ENCODE peak calls at places on chromosomes 16 and 17, in six cellular contexts. F is A549, C is WTC11, A is K562, Y is endothelial cell of umbilical vein, O is HepG2. D is an unnamed sample.

GRCh38 chr16:15498427-15499175 is 64.2 kb downstream of the BMERB1 start:
- DNase-seq in F (no peak), C (no peak), A (no peak), Y (no peak), O (no peak), D (no peak)

GRCh38 chr17:78892062-78892456 is 10.9 kb downstream of the CEP295NL start:
- DNase-seq in F (no peak), C (no peak), A (no peak), Y (no peak), O (no peak), D (no peak)

GRCh38 chr17:16052486-16052885 is 52.9 kb downstream of the TTC19 start:
- DNase-seq in F (no peak), C (no peak), A (no peak), Y (no peak), O (no peak), D (no peak)

GRCh38 chr17:81448960-81449359 is 53.7 kb downstream of the BAHCC1 start:
- DNase-seq in F (no peak), C (no peak), A (no peak), Y (no peak), O (no peak), D (no peak)

GRCh38 chr16:84836234-84836647 is 16.5 kb downstream of the CRISPLD2 start:
- DNase-seq in F (no peak), C (peak; percentile 60), A (no peak), Y (no peak), O (no peak), D (peak; percentile 72)

GRCh38 chr16:2821483-2822157 is 4.6 kb downstream of the PRSS21 start:
- DNase-seq in F (no peak), C (no peak), A (no peak), Y (no peak), O (no peak), D (no peak)

GRCh38 chr17:27529230-27529796 is 73.1 kb downstream of the KSR1 start:
- DNase-seq in F (no peak), C (no peak), A (peak; percentile 37), Y (peak; percentile 33), O (no peak), D (no peak)

GRCh38 chr16:88611220-88611821 is 27.1 kb upstream of the IL17C start:
- DNase-seq in F (no peak), C (peak; percentile 68), A (no peak), Y (no peak), O (no peak), D (peak; percentile 76)

GRCh38 chr16:56800355-56800754 is 64.7 kb upstream of the SLC12A3 start:
- DNase-seq in F (no peak), C (no peak), A (no peak), Y (no peak), O (peak; percentile 80), D (no peak)

GRCh38 chr16:19168173-19169080 is at the start of gene SYT17:
- DNase-seq in F (peak; percentile 35), C (peak; percentile 35), A (no peak), Y (no peak), O (no peak), D (peak; percentile 66)

GRCh38 chr16:1839554-1839953 is 12.5 kb downstream of the FAHD1 start:
- DNase-seq in F (no peak), C (no peak), A (no peak), Y (no peak), O (no peak), D (no peak)

GRCh38 chr17:40608061-40608581 is 39.5 kb downstream of the SMARCE1 start:
- DNase-seq in F (no peak), C (no peak), A (no peak), Y (no peak), O (no peak), D (no peak)

GRCh38 chr16:56950881-56951771 is 10.6 kb upstream of the CETP start:
- DNase-seq in F (peak; percentile 60), C (peak; percentile 72), A (peak; percentile 45), Y (peak; percentile 59), O (peak; percentile 61), D (no peak)

GRCh38 chr16:2187212-2187611 is 9.2 kb downstream of the CASKIN1 start:
- DNase-seq in F (no peak), C (no peak), A (peak; percentile 36), Y (no peak), O (no peak), D (no peak)

GRCh38 chr16:19213885-19214284 is 45.8 kb downstream of the SYT17 start:
- DNase-seq in F (no peak), C (no peak), A (no peak), Y (no peak), O (peak; percentile 47), D (no peak)

GRCh38 chr17:78532922-78533640 is 44.1 kb downstream of the DNAH17 start:
- DNase-seq in F (peak; percentile 90), C (no peak), A (no peak), Y (peak; percentile 11), O (no peak), D (no peak)

GRCh38 chr16:68732068-68732680 is 4.9 kb upstream of the CDH1 start:
- DNase-seq in F (peak; percentile 64), C (peak; percentile 58), A (peak; percentile 86), Y (no peak), O (peak; percentile 62), D (no peak)

GRCh38 chr17:43456661-43457361 is 27.0 kb upstream of the DHX8 start:
- DNase-seq in F (no peak), C (no peak), A (no peak), Y (peak; percentile 42), O (peak; percentile 100), D (no peak)

GRCh38 chr17:71802663-71803062 is 318.2 kb upstream of the SOX9 start:
- DNase-seq in F (no peak), C (no peak), A (no peak), Y (no peak), O (no peak), D (no peak)

GRCh38 chr16:48829911-48830310 is 219.9 kb upstream of the N4BP1 start:
- DNase-seq in F (no peak), C (no peak), A (no peak), Y (no peak), O (no peak), D (no peak)

GRCh38 chr16:47467501-47467900 is 6.4 kb downstream of the PHKB start:
- DNase-seq in F (no peak), C (no peak), A (no peak), Y (no peak), O (no peak), D (no peak)

GRCh38 chr16:46991729-46992704 is 18.5 kb upstream of the DNAJA2 start:
- DNase-seq in F (no peak), C (peak; percentile 38), A (no peak), Y (no peak), O (peak; percentile 48), D (no peak)

GRCh38 chr16:23557779-23558330 is 328 bp downstream of the UBFD1 start:
- DNase-seq in F (no peak), C (peak; percentile 25), A (no peak), Y (no peak), O (peak; percentile 26), D (no peak)

GRCh38 chr17:4881761-4882555 is 17.4 kb upstream of the C17orf107 start:
- DNase-seq in F (peak; percentile 71), C (peak; percentile 85), A (peak; percentile 50), Y (peak; percentile 52), O (peak; percentile 41), D (no peak)

GRCh38 chr16:87657621-87658192 is 55.4 kb downstream of the JPH3 start:
- DNase-seq in F (no peak), C (peak; percentile 61), A (peak; percentile 42), Y (no peak), O (peak; percentile 40), D (peak; percentile 39)

GRCh38 chr16:48901712-48902374 is 291.9 kb upstream of the N4BP1 start:
- DNase-seq in F (no peak), C (peak; percentile 16), A (no peak), Y (no peak), O (no peak), D (no peak)

GRCh38 chr17:77445908-77446535 is 305.3 kb downstream of the SEC14L1 start:
- DNase-seq in F (no peak), C (no peak), A (no peak), Y (peak; percentile 72), O (no peak), D (no peak)

GRCh38 chr17:63399856-63400255 is 46.2 kb downstream of the CYB561 start:
- DNase-seq in F (no peak), C (no peak), A (no peak), Y (no peak), O (no peak), D (no peak)
- TF ChIP-seq JUN in F (no peak), C (no peak), A (no peak), Y (no peak), O (no peak), D (no peak)

DNA sequence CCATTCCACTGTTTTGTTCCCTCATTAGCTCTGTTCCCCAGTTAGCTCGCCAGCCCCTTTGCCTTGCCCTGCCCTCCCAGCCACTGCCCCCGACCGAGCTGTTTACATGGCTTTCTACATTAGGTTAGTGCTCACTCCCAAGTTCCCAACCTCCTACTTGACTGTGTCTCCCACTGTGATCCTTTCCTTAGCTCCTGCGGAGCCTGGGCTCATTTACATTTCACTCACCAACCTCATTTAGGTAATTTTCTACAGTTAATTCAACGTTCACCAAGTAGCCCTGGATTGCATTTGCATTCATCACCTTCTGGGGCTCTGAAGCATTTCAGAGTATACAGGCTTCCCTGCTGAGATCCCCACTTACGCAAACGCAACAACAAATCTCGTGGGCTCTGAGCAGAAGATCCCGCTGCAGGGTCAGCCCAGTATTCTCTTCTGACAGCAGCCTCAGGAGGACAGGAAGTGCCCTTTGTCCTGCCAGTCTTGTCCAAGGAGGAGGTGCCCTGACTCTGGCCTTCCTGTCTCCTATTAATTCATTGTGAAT is 325.8 kb upstream of the CCL2 start:
- DNase-seq in F (no peak), C (peak; percentile 54), A (no peak), Y (no peak), O (no peak), D (peak; percentile 65)
- TF ChIP-seq JUN in F (no peak), C (no peak), A (no peak), Y (no peak), O (no peak), D (no peak)

DNA sequence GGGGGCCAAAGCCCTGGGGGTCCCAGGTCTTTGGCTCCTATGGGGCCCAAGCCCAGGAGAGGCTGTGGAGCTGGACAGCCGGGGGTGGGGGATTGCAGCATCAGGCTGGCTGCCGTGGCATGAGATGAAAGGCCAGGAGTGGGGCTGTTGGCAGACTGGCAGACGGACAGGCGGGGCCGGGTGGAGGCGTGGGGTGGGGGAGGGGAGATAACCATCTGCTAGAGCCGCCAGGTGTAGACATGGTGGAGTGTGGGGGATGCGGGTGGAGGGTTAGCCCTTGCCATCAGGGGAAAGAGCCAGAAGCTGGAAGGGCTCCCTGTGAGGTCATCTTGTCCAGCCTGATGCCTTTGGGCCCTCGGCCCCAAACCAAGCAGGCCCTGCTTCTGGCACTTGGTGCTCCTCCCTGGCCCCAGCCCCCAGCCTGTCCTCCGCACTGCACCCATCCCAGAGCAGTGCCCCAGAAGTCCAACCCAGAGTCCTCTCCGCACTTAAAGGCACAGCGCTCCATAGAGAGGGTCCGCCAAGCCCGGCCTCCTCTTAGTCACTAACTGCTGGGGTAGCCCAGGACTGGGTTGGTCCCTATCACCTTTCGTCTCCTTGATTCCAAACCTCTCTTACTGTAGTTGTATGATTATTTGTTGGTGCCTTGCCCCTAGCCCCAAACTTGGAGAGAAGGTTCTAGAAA is 33.3 kb upstream of the DLX4 start:
- DNase-seq in F (no peak), C (no peak), A (peak; percentile 31), Y (no peak), O (no peak), D (no peak)
- TF ChIP-seq JUN in F (no peak), C (no peak), A (no peak), Y (no peak), O (no peak), D (no peak)

DNA sequence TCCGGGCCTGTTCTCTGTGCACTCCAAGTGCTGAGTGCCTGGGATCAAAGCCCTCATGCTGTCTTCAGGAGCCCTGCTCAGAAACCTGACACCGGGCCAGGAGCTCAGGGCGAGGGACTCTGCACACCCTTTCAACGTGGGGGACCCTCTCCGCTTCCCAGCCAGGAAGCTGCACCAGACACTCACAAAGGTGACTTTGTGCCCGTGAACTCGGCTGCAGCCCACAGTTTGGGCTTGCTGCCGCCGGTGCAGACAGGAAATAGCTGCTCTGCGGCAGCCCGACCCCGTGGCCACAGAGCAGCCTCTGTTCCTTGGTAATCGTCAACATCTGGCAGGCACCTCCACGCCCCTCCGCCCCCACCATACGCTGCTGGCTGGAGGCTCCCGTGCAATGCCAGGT is 93.4 kb upstream of the METRNL start:
- DNase-seq in F (no peak), C (peak; percentile 49), A (no peak), Y (peak; percentile 49), O (no peak), D (no peak)
- TF ChIP-seq JUN in F (no peak), C (no peak), A (no peak), Y (no peak), O (no peak), D (no peak)

D was measured in H1.